ENCODE peak calls at places on chromosomes 5 and 9, in eight cellular contexts. E is dermis microvascular lymphatic vessel endothelial cell; N is CD8-positive, alpha-beta memory T cell; J is RWPE1; O is activated CD4-positive, alpha-beta T cell treated with anti-CD3 and anti-CD28 coated beads, Interleukin-2, amount 50 U/mL, for 1 hour; Y is left lung; R is CD4-positive, CD25-positive, alpha-beta regulatory T cell; K is right lobe of liver. L is an unnamed sample.

GRCh38 chr5:145429170-145429569 is 406.0 kb downstream of the PRELID2 start:
- DNase-seq in E (no peak), N (no peak), J (no peak), O (no peak), Y (no peak), R (no peak), K (no peak), L (no peak)

GRCh38 chr5:163571755-163572154 is 66.3 kb downstream of the MAT2B start:
- DNase-seq in E (no peak), N (no peak), J (peak; percentile 75), O (no peak), Y (no peak), R (no peak), K (no peak), L (no peak)

GRCh38 chr9:126372716-126373115 is 46.1 kb downstream of the MVB12B start:
- DNase-seq in E (no peak), N (no peak), J (no peak), O (no peak), Y (no peak), R (no peak), K (no peak), L (no peak)

GRCh38 chr5:9494321-9494720 is 51.6 kb downstream of the SEMA5A start:
- DNase-seq in E (no peak), N (no peak), J (no peak), O (no peak), Y (no peak), R (no peak), K (no peak), L (no peak)

GRCh38 chr9:131319486-131319885 is 30.0 kb downstream of the PLPP7 start:
- DNase-seq in E (no peak), N (no peak), J (no peak), O (no peak), Y (peak; percentile 51), R (no peak), K (no peak), L (peak; percentile 80)

GRCh38 chr5:100676807-100677631 is 141.8 kb downstream of the FAM174A start:
- DNase-seq in E (no peak), N (no peak), J (no peak), O (no peak), Y (no peak), R (no peak), K (no peak), L (no peak)

GRCh38 chr5:135191084-135191826 is 157.2 kb upstream of the PITX1 start:
- DNase-seq in E (peak; percentile 34), N (peak; percentile 20), J (peak; percentile 83), O (peak; percentile 65), Y (peak; percentile 92), R (peak; percentile 50), K (peak; percentile 84), L (no peak)

GRCh38 chr9:119318371-119318770 is 50.9 kb downstream of the BRINP1 start:
- DNase-seq in E (no peak), N (no peak), J (no peak), O (no peak), Y (no peak), R (no peak), K (no peak), L (no peak)

GRCh38 chr9:129131300-129132145 is 20.3 kb downstream of the PTPA start:
- DNase-seq in E (peak; percentile 51), N (peak; percentile 76), J (peak; percentile 89), O (peak; percentile 85), Y (peak; percentile 94), R (peak; percentile 86), K (peak; percentile 82), L (peak; percentile 92)

GRCh38 chr5:56585466-56585865 is 229.9 kb upstream of the MAP3K1 start:
- DNase-seq in E (no peak), N (no peak), J (peak; percentile 67), O (no peak), Y (no peak), R (no peak), K (no peak), L (no peak)

GRCh38 chr5:181187500-181188213 is 17.3 kb downstream of the TRIM7 start:
- DNase-seq in E (peak; percentile 71), N (no peak), J (peak; percentile 64), O (peak; percentile 35), Y (no peak), R (peak; percentile 45), K (no peak), L (peak; percentile 92)

GRCh38 chr9:126690431-126691051 is 76.8 kb downstream of the LMX1B start:
- DNase-seq in E (no peak), N (peak; percentile 24), J (peak; percentile 72), O (peak; percentile 58), Y (peak; percentile 75), R (peak; percentile 23), K (peak; percentile 60), L (no peak)

GRCh38 chr9:33921967-33922895 is 105.3 kb downstream of the UBE2R2 start:
- DNase-seq in E (no peak), N (no peak), J (peak; percentile 32), O (peak; percentile 7), Y (no peak), R (no peak), K (no peak), L (no peak)

GRCh38 chr5:150126199-150126920 is 29.3 kb downstream of the PDGFRB start:
- DNase-seq in E (no peak), N (no peak), J (no peak), O (no peak), Y (no peak), R (no peak), K (peak; percentile 46), L (no peak)

GRCh38 chr5:145941096-145941676 is 4.8 kb downstream of the SH3RF2 start:
- DNase-seq in E (no peak), N (no peak), J (no peak), O (no peak), Y (no peak), R (no peak), K (no peak), L (no peak)

GRCh38 chr9:125807065-125807464 is 59.9 kb downstream of the PBX3 start:
- DNase-seq in E (no peak), N (no peak), J (no peak), O (no peak), Y (no peak), R (no peak), K (no peak), L (no peak)

GRCh38 chr5:54302267-54302687 is 8.1 kb downstream of the ARL15 start:
- DNase-seq in E (no peak), N (no peak), J (no peak), O (no peak), Y (no peak), R (no peak), K (no peak), L (no peak)

GRCh38 chr5:97501286-97501964 is 318.4 kb upstream of the RIOK2 start:
- DNase-seq in E (no peak), N (no peak), J (no peak), O (no peak), Y (no peak), R (no peak), K (no peak), L (no peak)

GRCh38 chr5:105639068-105639467 is 2031.7 kb downstream of the EFNA5 start:
- DNase-seq in E (no peak), N (no peak), J (no peak), O (no peak), Y (peak; percentile 40), R (no peak), K (peak; percentile 34), L (no peak)

L was measured in suprapubic skin.